ENCODE peak calls at places on chromosomes 2 and 18, in seven cellular contexts. F is right cardiac atrium, O is heart right ventricle, V is RWPE2, W is mucosa of descending colon, I is upper lobe of right lung, L is PC-3. X is an unnamed sample.

GRCh38 chr2:98759827-98760625 is 29.1 kb upstream of the MGAT4A start:
- ATAC-seq in W (no peak), O (no peak), V (no peak), I (peak), L (no peak), F (no peak), X (no peak)

GRCh38 chr18:9711361-9712129 is 3.4 kb downstream of the RAB31 start:
- ATAC-seq in L (no peak), V (no peak), F (no peak), O (no peak), W (peak), I (peak), X (no peak)

GRCh38 chr2:8023241-8023640 is 658.6 kb upstream of the ID2 start:
- ATAC-seq in F (no peak), V (no peak), W (peak), I (peak), O (no peak), L (no peak), X (no peak)

GRCh38 chr2:42099431-42100173 is 51.8 kb downstream of the PKDCC start:
- ATAC-seq in W (no peak), L (no peak), V (no peak), F (no peak), O (no peak), I (no peak), X (no peak)

GRCh38 chr2:69969126-69969983 is 7.9 kb upstream of the ASPRV1 start:
- ATAC-seq in O (no peak), W (no peak), F (no peak), V (no peak), I (no peak), L (no peak), X (no peak)

GRCh38 chr2:62243983-62244382 is 48.1 kb downstream of the B3GNT2 start:
- ATAC-seq in F (no peak), V (no peak), I (no peak), O (no peak), W (no peak), L (no peak), X (no peak)

GRCh38 chr2:117921520-117921919 is 92.3 kb downstream of the CCDC93 start:
- ATAC-seq in F (no peak), O (peak), W (no peak), L (no peak), V (no peak), I (no peak), X (no peak)

GRCh38 chr2:174752403-174753037 is 11.8 kb downstream of the CHRNA1 start:
- ATAC-seq in O (no peak), V (no peak), L (peak), W (peak), F (no peak), I (no peak), X (no peak)

GRCh38 chr2:20983844-20984243 is 60.0 kb downstream of the APOB start:
- ATAC-seq in V (no peak), O (no peak), F (no peak), L (no peak), W (no peak), I (no peak), X (no peak)

GRCh38 chr18:57793630-57793986 is 9.5 kb downstream of the ATP8B1 start:
- ATAC-seq in W (no peak), I (peak), L (no peak), F (peak), V (no peak), O (no peak), X (no peak)

GRCh38 chr18:56676639-56677038 is 25.5 kb downstream of the WDR7 start:
- ATAC-seq in V (no peak), L (no peak), O (no peak), W (no peak), F (peak), I (no peak), X (no peak)

GRCh38 chr2:99031481-99031880 is 95.5 kb upstream of the CRACDL start:
- ATAC-seq in V (no peak), F (no peak), L (no peak), I (no peak), W (no peak), O (no peak), X (no peak)

GRCh38 chr2:96870631-96871255 is 863 bp upstream of the SEMA4C start:
- ATAC-seq in F (peak), W (peak), L (no peak), V (no peak), O (no peak), I (peak), X (no peak)

GRCh38 chr2:45498661-45499550 is 112.2 kb downstream of the SRBD1 start:
- ATAC-seq in I (no peak), F (no peak), W (no peak), V (no peak), O (no peak), L (no peak), X (no peak)

GRCh38 chr2:124402274-124402673 is 377.2 kb downstream of the CNTNAP5 start:
- ATAC-seq in F (no peak), O (no peak), V (no peak), I (peak), L (no peak), W (no peak), X (no peak)

GRCh38 chr2:19377717-19378116 is 19.3 kb upstream of the OSR1 start:
- ATAC-seq in L (no peak), F (no peak), W (no peak), V (no peak), I (no peak), O (no peak), X (no peak)

GRCh38 chr2:207233731-207234130 is 68.0 kb upstream of the KLF7 start:
- ATAC-seq in W (no peak), I (no peak), O (no peak), F (no peak), L (no peak), V (no peak), X (no peak)

GRCh38 chr2:173196080-173196479 is 120.4 kb downstream of the MAP3K20 start:
- ATAC-seq in O (no peak), F (no peak), W (no peak), I (no peak), L (no peak), V (no peak), X (no peak)

GRCh38 chr2:8515864-8516533 is 165.9 kb upstream of the ID2 start:
- ATAC-seq in I (no peak), W (peak), O (no peak), F (no peak), L (no peak), V (no peak), X (no peak)

GRCh38 chr2:216698895-216699294 is 3.5 kb upstream of the IGFBP5 start:
- ATAC-seq in O (peak), L (peak), F (peak), V (peak), I (peak), W (peak), X (peak)

GRCh38 chr2:128268611-128269357 is 49.9 kb downstream of the HS6ST1 start:
- ATAC-seq in O (no peak), W (no peak), L (no peak), I (no peak), V (no peak), F (no peak), X (no peak)

GRCh38 chr2:200272320-200272719 is 34.2 kb upstream of the SPATS2L start:
- ATAC-seq in L (no peak), V (no peak), W (no peak), O (no peak), F (no peak), I (no peak), X (no peak)

GRCh38 chr18:9933865-9934264 is 20.0 kb downstream of the VAPA start:
- ATAC-seq in V (no peak), F (no peak), L (no peak), I (no peak), W (no peak), O (no peak), X (no peak)

GRCh38 chr2:19677825-19678518 is 223.8 kb downstream of the TTC32 start:
- ATAC-seq in F (peak), V (no peak), O (peak), W (no peak), L (no peak), I (peak), X (no peak)

GRCh38 chr18:76490040-76490439 is 5.0 kb downstream of the ZNF516 start:
- ATAC-seq in W (no peak), V (no peak), F (no peak), L (no peak), O (no peak), I (no peak), X (no peak)
- H3K4me3 ChIP-seq in W (no peak), V (peak), F (peak), L (no peak), O (peak), I (peak), X (peak)

GRCh38 chr2:171086352-171087290 is 74.1 kb downstream of the TLK1 start:
- ATAC-seq in W (peak), I (peak), V (peak), O (no peak), L (peak), F (peak), X (no peak)
- H3K4me3 ChIP-seq in W (no peak), I (no peak), V (no peak), O (peak), L (no peak), F (no peak), X (no peak)

DNA sequence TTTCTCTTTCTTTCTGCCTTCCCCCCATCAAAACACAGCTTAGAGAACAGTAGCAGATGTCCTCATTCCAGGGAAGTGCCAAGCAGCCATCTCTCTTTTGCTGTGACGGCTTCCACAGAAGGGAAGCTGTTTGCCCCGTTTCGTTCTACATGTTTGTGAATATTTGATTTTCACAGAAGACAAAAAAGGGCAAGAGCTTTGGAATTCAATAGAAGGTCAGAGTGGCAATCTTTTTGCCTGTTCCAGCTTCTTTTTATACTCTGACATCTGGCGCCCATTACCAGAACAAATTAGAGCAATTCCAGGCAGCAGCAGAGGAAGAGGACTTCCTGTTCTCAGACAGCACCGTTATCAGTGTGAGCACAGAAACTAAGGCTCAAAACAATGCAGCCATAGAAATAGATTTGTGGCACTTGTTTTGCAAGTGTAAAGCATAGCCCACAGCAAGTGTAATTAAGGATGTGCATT is 79.0 kb upstream of the CDH19 start:
- ATAC-seq in V (no peak), I (peak), F (peak), L (no peak), O (peak), W (no peak), X (peak)
- H3K4me3 ChIP-seq in V (no peak), I (peak), F (peak), L (no peak), O (peak), W (no peak), X (no peak)

DNA sequence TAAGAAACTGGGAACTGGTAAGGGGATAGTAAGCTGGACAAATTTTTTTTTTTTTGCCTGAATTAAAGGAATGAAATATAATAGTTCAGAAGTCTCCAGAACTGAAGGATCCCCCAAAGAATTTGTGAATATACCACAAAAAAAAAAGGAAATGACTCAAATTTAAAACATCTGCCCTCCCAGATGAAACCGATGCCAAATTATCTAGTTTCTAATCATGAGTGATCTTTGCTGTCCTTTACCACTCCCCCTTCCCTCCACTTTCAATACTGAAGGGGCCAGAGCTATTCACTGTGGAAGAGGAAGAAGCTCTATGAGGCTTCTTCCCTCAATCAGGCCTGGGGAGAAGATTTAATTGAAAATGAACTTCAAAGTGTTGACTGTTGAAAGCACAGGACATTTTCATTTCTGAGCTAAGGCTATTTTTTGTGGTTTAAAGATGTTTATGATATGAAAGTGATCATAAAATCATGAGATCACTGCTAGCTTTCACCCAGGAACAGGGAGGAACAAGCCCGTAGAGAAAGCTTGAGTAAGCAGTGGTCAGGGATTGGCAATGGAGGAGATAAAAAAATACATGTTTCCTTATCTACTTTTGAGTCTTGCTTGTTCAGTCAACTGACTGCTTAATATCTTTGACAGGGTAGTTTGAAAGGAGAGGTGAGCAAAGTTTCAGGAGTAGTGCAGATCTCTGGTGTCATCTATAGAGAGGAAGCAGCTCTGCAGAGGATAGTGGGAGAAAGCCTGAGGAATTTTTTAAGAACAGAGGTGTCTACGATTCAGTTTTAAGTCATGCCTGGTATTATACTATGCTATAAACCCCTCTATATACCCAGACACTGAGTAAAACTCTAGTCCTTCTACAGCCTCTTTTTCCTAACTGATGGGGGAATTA is 409.5 kb upstream of the FIGN start:
- ATAC-seq in O (no peak), I (no peak), V (peak), F (no peak), L (no peak), W (no peak), X (no peak)
- H3K4me3 ChIP-seq in O (no peak), I (no peak), V (no peak), F (no peak), L (no peak), W (no peak), X (no peak)

DNA sequence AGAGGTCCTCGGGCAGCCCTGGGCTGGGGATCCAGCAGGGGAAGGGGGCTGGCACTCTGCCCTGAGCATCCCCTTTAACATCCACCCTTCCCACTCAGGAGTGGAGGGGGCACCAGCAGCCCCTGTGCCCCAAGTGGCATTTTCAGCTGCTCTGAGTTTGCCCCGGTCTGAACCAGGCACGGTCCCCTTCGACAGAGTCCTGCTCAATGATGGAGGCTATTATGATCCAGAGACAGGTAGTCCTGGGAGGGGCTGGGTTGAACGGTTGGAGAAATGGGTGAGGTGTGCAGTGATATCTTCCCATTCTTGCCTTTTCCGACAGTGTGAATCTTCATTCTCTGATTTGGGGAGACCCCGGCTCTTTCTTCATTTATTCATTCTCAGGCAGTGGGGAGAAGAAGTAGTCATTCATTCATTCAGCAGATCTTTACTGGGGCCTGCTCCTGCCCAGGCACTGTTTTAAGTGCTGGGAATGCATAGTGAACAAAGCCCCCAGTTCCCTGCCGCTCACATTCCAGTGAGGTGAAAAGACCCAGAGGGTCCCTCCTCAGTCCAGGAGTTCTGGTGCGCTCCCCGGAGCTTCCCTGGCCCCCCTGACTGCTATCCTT is 1.4 kb upstream of the KHK start:
- ATAC-seq in O (no peak), L (no peak), I (no peak), V (no peak), W (no peak), F (no peak), X (no peak)
- H3K4me3 ChIP-seq in O (peak), L (peak), I (peak), V (peak), W (no peak), F (peak), X (peak)

DNA sequence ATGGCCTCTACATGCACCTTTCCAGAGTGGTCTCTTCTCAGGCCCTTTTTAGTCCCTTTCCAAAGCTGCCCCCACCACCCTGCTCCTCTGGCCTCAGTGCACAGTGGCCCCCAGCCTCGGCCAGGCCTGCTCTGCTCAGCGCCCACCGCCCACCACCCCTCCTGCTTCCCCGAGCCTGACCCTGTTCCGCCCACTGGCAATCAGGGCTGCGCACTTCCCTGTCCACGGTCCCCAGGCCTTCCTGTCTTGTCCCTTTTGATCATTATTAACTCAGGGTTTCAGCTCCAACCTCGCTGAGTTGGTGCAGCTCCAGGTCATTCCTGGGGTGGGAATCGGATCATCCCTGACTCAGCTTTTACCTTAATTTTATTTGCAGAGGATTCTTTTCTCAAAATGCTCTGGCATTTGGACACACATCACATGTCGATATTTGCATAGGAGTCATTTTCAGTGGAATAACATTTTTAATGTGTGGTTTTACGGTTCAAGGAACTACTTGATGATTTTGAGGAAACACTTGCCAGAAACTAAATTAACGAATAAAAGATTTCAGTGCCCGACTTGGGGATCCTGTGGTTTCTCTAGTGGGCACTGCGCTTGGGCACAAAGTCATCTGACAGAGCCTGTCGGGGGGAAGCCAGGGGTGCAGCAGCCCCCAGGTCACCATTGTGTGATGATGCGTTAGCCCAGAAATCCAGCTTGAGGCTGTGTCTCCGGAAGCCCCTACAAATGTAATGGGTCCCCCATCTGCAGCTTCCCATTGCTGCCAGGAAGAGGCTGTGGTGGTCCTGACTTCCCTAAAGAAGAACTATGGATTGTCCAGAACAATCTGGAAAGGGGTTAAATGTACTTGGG is 1.1 kb upstream of the ESPNL start:
- ATAC-seq in I (peak), O (no peak), V (no peak), F (peak), W (peak), L (peak), X (no peak)
- H3K4me3 ChIP-seq in I (no peak), O (no peak), V (no peak), F (no peak), W (no peak), L (no peak), X (no peak)

GRCh38 chr2:210502997-210503621 is 26.6 kb upstream of the LANCL1 start:
- ATAC-seq in F (peak), L (peak), W (peak), V (peak), O (no peak), I (peak), X (peak)

DNA sequence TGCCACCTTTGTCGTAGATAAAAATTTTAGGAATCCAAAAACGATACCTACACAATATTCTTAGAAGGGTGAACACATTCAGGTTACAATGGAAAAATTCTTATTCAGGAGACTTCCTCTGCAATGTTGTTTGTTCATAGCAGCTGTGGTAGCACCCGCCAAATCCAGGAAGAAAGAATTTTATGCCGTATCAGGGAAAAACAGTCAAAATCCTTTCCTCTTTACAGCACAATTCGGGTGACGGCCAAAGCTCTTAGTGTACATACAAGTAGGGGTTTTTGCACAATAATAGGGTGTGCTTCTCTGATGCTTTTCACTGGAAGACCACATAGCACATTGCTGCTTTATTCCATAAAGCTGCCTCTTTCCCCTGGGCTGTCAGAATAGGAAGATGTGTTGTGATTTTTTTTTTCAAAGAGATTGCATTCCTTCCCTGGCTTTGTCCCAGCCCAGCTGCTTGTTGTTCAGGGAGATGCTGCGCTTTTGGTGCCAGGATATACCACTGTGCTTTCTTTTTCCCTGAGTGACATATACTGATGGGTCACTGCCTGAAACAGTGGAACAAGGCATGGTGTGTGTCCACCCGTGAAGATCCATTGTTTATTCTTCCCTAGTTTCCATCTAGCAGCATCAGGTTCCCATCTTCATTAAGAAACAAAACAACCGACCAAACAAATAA is 27.2 kb upstream of the LANCL1 start:
- ATAC-seq in O (no peak), V (no peak), W (peak), I (no peak), L (no peak), F (no peak), X (no peak)
- H3K4me3 ChIP-seq in O (peak), V (no peak), W (no peak), I (peak), L (no peak), F (no peak), X (no peak)